ENCODE peak calls at places on chromosomes 4 and X, in nine cellular contexts. J is breast epithelium, Y is WERI-Rb-1, Z is tibial artery, I is pancreas, S is fibroblast of mammary gland, W is brain microvascular endothelial cell, U is heart left ventricle, T is cardiac muscle cell. R is an unnamed sample.

GRCh38 chr4:28555851-28556250 is 1695.2 kb downstream of the STIM2 start:
- DNase-seq in I (no peak), J (no peak), U (no peak), T (no peak), Z (no peak), W (no peak), Y (no peak), S (peak; percentile 87), R (peak; percentile 83)

GRCh38 chr4:76804060-76804459 is 93.9 kb downstream of the SOWAHB start:
- DNase-seq in Y (no peak), I (no peak), Z (no peak), J (no peak), U (no peak), W (peak; percentile 41), S (peak; percentile 55), T (peak; percentile 70), R (peak; percentile 46)

GRCh38 chrX:27444093-27444908 is 18.8 kb downstream of the PPP4R3C start:
- DNase-seq in Z (no peak), Y (no peak), I (peak; percentile 2), S (no peak), U (no peak), W (no peak), T (no peak), J (no peak), R (no peak)

GRCh38 chrX:329291-329910 is 10.8 kb upstream of the GTPBP6 start:
- DNase-seq in J (no peak), S (no peak), T (no peak), Z (no peak), W (no peak), Y (no peak), U (no peak), I (no peak), R (no peak)

GRCh38 chrX:83145910-83146309 is 362.2 kb upstream of the POU3F4 start:
- DNase-seq in T (no peak), Z (no peak), Y (no peak), W (no peak), S (no peak), J (no peak), U (no peak), I (no peak), R (no peak)

GRCh38 chr4:169540774-169541173 is 71.6 kb downstream of the NEK1 start:
- DNase-seq in I (no peak), Z (no peak), J (no peak), T (peak; percentile 6), Y (no peak), W (no peak), U (no peak), S (no peak), R (peak; percentile 12)

GRCh38 chrX:23797371-23798128 is 14.6 kb downstream of the SAT1 start:
- DNase-seq in W (no peak), I (no peak), S (no peak), U (no peak), J (peak; percentile 54), Y (no peak), Z (no peak), T (no peak), R (peak; percentile 10)

GRCh38 chrX:109902665-109903064 is 100.2 kb upstream of the TMEM164 start:
- DNase-seq in U (no peak), Z (no peak), W (peak; percentile 29), I (no peak), S (peak; percentile 71), Y (no peak), J (no peak), T (peak; percentile 35), R (peak; percentile 48)

GRCh38 chr4:126530996-126531585 is 1101.7 kb upstream of the INTU start:
- DNase-seq in W (no peak), Z (no peak), Y (no peak), U (no peak), S (peak; percentile 7), I (no peak), T (peak; percentile 54), J (no peak), R (peak; percentile 52)

GRCh38 chr4:39814403-39815185 is 116.7 kb downstream of the UBE2K start:
- DNase-seq in T (peak; percentile 45), U (no peak), Z (no peak), J (no peak), S (peak; percentile 29), I (no peak), Y (no peak), W (peak; percentile 5), R (peak; percentile 34)

GRCh38 chr4:126701756-126702155 is 931.0 kb upstream of the INTU start:
- DNase-seq in I (no peak), W (peak; percentile 33), Z (no peak), Y (no peak), U (peak; percentile 22), S (peak; percentile 84), J (no peak), T (peak; percentile 10), R (peak; percentile 15)

GRCh38 chr4:79682801-79683217 is 274.8 kb upstream of the GK2 start:
- DNase-seq in W (no peak), J (no peak), Y (no peak), I (no peak), T (no peak), Z (no peak), S (no peak), U (peak; percentile 9), R (no peak)

GRCh38 chr4:140567722-140568121 is 1.0 kb downstream of the UCP1 start:
- DNase-seq in W (no peak), U (no peak), Z (no peak), S (no peak), T (peak; percentile 4), Y (peak; percentile 57), I (no peak), J (no peak), R (peak; percentile 5)
- H3K4me3 ChIP-seq in W (peak overlapping the region; percentile 36), U (peak overlapping the region; percentile 21), Z (peak overlapping the region; percentile 15), S (no peak overlapping the region), T (no peak overlapping the region), Y (peak overlapping the region; percentile 54), I (no peak overlapping the region), J (peak overlapping the region; percentile 38), R (peak overlapping the region; percentile 0)

GRCh38 chrX:153927686-153927935 is 1.5 kb upstream of the ARHGAP4 start:
- DNase-seq in U (no peak), I (no peak), W (no peak), J (no peak), S (no peak), Y (no peak), Z (no peak), T (no peak), R (no peak)

GRCh38 chrX:153929576-153929975 is 3.5 kb upstream of the ARHGAP4 start:
- DNase-seq in Y (no peak), I (no peak), U (no peak), Z (no peak), J (no peak), W (no peak), T (no peak), S (no peak), R (no peak)

GRCh38 chrX:153930011-153930910 is 4.2 kb upstream of the ARHGAP4 start:
- DNase-seq in W (no peak), U (no peak), T (no peak), S (no peak), Y (no peak), I (no peak), J (no peak), Z (no peak), R (no peak)

GRCh38 chrX:153927936-153928760 is 2.1 kb upstream of the ARHGAP4 start:
- DNase-seq in W (peak; percentile 95), U (peak; percentile 94), I (peak; percentile 93), T (peak; percentile 98), Z (peak; percentile 94), J (peak; percentile 97), Y (peak; percentile 98), S (peak; percentile 98), R (peak; percentile 99)

GRCh38 chrX:153928846-153929245 is 2.8 kb upstream of the ARHGAP4 start:
- DNase-seq in S (no peak), U (no peak), I (no peak), Z (no peak), J (no peak), W (no peak), T (no peak), Y (no peak), R (no peak)
- H3K4me3 ChIP-seq in S (no peak overlapping the region), U (peak overlapping the region; percentile 1), I (no peak overlapping the region), Z (no peak overlapping the region), J (peak overlapping the region; percentile 63), W (no peak overlapping the region), T (no peak overlapping the region), Y (no peak overlapping the region), R (no peak overlapping the region)

DNA sequence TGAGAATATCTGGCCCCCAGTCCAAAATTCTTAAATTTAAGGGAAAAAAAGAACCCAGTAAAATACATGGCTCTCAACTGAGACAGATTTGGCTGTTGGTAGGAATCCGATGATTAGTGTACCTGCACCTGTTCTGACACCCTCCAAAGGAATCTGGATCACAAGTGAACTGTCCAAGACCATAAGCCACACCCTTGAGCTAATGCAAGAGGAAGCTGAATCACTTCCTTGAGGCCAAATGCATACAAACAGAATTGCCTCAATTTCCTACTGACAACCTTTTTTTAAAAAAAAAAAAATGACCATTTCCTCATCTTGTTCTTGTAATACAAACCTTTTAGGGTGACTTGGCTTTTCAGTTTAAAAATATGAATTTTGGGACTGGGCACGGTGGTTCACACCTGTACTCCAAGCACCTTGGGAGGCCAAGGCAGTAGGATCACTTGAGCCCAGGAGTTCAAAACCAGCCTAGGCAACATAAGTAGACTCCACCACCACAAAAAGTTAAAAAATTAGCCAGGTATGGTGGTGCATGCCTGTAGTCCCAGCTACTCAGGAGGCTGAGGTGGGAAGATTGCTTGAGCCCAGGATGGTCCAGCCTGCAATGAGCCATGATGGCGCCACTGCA is 10.7 kb upstream of the FBXL5 start:
- DNase-seq in I (no peak), S (no peak), J (no peak), U (no peak), Z (no peak), T (peak; percentile 49), W (no peak), Y (no peak), R (peak; percentile 61)
- H3K4me3 ChIP-seq in I (no peak overlapping the region), S (no peak overlapping the region), J (no peak overlapping the region), U (no peak overlapping the region), Z (no peak overlapping the region), T (no peak overlapping the region), W (no peak overlapping the region), Y (no peak overlapping the region), R (no peak overlapping the region)

GRCh38 chrX:115966920-115967319 is 203.6 kb upstream of the AGTR2 start:
- DNase-seq in Z (no peak), I (no peak), J (no peak), W (no peak), U (no peak), S (peak; percentile 38), T (peak; percentile 19), Y (no peak), R (peak; percentile 23)

GRCh38 chrX:115972717-115973116 is 197.8 kb upstream of the AGTR2 start:
- DNase-seq in I (no peak), T (peak; percentile 28), U (no peak), Z (no peak), W (no peak), Y (no peak), S (peak; percentile 29), J (no peak), R (peak; percentile 35)

GRCh38 chrX:115970718-115971117 is 199.8 kb upstream of the AGTR2 start:
- DNase-seq in U (no peak), Z (no peak), I (no peak), J (no peak), S (no peak), T (no peak), Y (no peak), W (no peak), R (no peak)

GRCh38 chrX:115968436-115969252 is 201.9 kb upstream of the AGTR2 start:
- DNase-seq in Y (no peak), I (peak; percentile 38), Z (no peak), U (peak; percentile 47), J (peak; percentile 37), T (peak; percentile 72), S (peak; percentile 56), W (no peak), R (peak; percentile 20)
- H3K4me3 ChIP-seq in Y (no peak overlapping the region), I (peak overlapping the region; percentile 19), Z (peak overlapping the region; percentile 54), U (peak overlapping the region; percentile 56), J (peak overlapping the region; percentile 55), T (peak overlapping the region; percentile 87), S (peak overlapping the region; percentile 60), W (peak overlapping the region; percentile 61), R (peak overlapping the region; percentile 62)

GRCh38 chr4:67475155-67475554 is 70.1 kb downstream of the CENPC start:
- DNase-seq in S (no peak), Y (no peak), W (no peak), Z (no peak), I (no peak), J (no peak), U (no peak), T (no peak), R (no peak)
- H3K4me3 ChIP-seq in S (no peak overlapping the region), Y (no peak overlapping the region), W (no peak overlapping the region), Z (no peak overlapping the region), I (no peak overlapping the region), J (no peak overlapping the region), U (no peak overlapping the region), T (no peak overlapping the region), R (no peak overlapping the region)